ENCODE peak calls at places on chromosomes 4 and X, in nine cellular contexts. Z is RPMI7951, M is NT2/D1, N is AG09309, U is amygdala, G is GM12865, S is DMS79, K is islet precursor cell, Q is NCI-H774. I is an unnamed sample.

GRCh38 chrX:120310861-120311631 is at the start of gene TMEM255A:
- DNase-seq in M (peak), G (no peak), Z (no peak), S (no peak), N (no peak), Q (no peak), K (peak), U (peak), I (no peak)

GRCh38 chr4:127997534-127998388 is 32.6 kb downstream of the ABHD18 start:
- DNase-seq in S (no peak), Z (peak), K (no peak), G (peak), U (no peak), Q (no peak), M (no peak), N (peak), I (peak)

GRCh38 chr4:47374477-47374876 is 89.0 kb downstream of the COMMD8 start:
- DNase-seq in Z (no peak), K (no peak), M (no peak), U (no peak), G (no peak), Q (no peak), S (no peak), N (peak), I (no peak)

GRCh38 chrX:121333942-121334341 is 286.5 kb downstream of the GLUD2 start:
- DNase-seq in U (no peak), N (no peak), Z (no peak), M (no peak), Q (no peak), S (no peak), K (no peak), G (no peak), I (no peak)

GRCh38 chr4:73450398-73451004 is 14.5 kb downstream of the AFP start:
- DNase-seq in M (no peak), Q (no peak), S (peak), N (peak), G (no peak), Z (peak), K (peak), U (no peak), I (no peak)

GRCh38 chr4:22897520-22898108 is 204.9 kb downstream of the GBA3 start:
- DNase-seq in G (peak), Q (peak), M (peak), N (no peak), Z (peak), S (no peak), K (peak), U (no peak), I (peak)

GRCh38 chrX:54292755-54293154 is 65.1 kb downstream of the WNK3 start:
- DNase-seq in U (no peak), S (no peak), K (no peak), Q (no peak), G (no peak), N (no peak), Z (no peak), M (no peak), I (no peak)

GRCh38 chr4:24235609-24236008 is 345.8 kb upstream of the PPARGC1A start:
- DNase-seq in S (no peak), Q (no peak), Z (no peak), G (no peak), U (no peak), N (no peak), M (no peak), K (no peak), I (no peak)

GRCh38 chr4:3879681-3880594 is 113.8 kb downstream of the ADRA2C start:
- DNase-seq in G (no peak), Q (no peak), Z (no peak), S (no peak), N (no peak), U (no peak), K (peak), M (no peak), I (peak)

GRCh38 chr4:37467223-37467622 is 219.0 kb downstream of the RELL1 start:
- DNase-seq in M (no peak), G (no peak), S (no peak), Z (no peak), N (no peak), Q (no peak), K (no peak), U (no peak), I (no peak)

GRCh38 chrX:15471016-15471415 is 22.1 kb downstream of the PIR start:
- DNase-seq in G (peak), K (peak), U (peak), Z (peak), Q (peak), N (no peak), S (no peak), M (peak), I (peak)

GRCh38 chr4:55742655-55743191 is 76.9 kb upstream of the EXOC1L start:
- DNase-seq in K (no peak), U (peak), M (no peak), N (no peak), G (no peak), S (no peak), Z (peak), Q (no peak), I (no peak)

GRCh38 chrX:130082244-130083106 is 27.8 kb downstream of the ELF4 start:
- DNase-seq in K (no peak), M (no peak), Q (no peak), Z (no peak), G (peak), N (no peak), U (no peak), S (no peak), I (peak)

GRCh38 chr4:184402239-184402638 is 72.1 kb downstream of the IRF2 start:
- DNase-seq in Z (no peak), U (no peak), M (no peak), K (no peak), G (no peak), N (no peak), Q (no peak), S (no peak), I (no peak)

GRCh38 chrX:17192111-17192510 is 182.9 kb upstream of the NHS start:
- DNase-seq in Q (no peak), S (no peak), G (no peak), N (no peak), Z (peak), M (no peak), U (no peak), K (no peak), I (no peak)

GRCh38 chr4:152540293-152540674 is 4.4 kb upstream of the FBXW7 start:
- DNase-seq in S (no peak), M (no peak), Z (no peak), U (no peak), Q (no peak), K (peak), N (no peak), G (peak), I (peak)

GRCh38 chrX:26470946-26471345 is 255.0 kb downstream of the MAGEB5 start:
- DNase-seq in N (no peak), S (no peak), K (no peak), Q (no peak), M (no peak), U (no peak), G (no peak), Z (no peak), I (no peak)

GRCh38 chr4:72031868-72032619 is at the start of gene NPFFR2:
- DNase-seq in M (peak), U (no peak), N (no peak), S (no peak), G (no peak), Q (peak), Z (no peak), K (peak), I (no peak)

GRCh38 chrX:386768-387575 is at the start of gene PPP2R3B:
- DNase-seq in S (no peak), N (peak), Q (no peak), Z (peak), G (peak), K (peak), M (peak), U (no peak), I (peak)

GRCh38 chr4:168021666-168022065 is 70.7 kb upstream of the ANXA10 start:
- DNase-seq in Q (no peak), G (no peak), N (no peak), M (no peak), K (no peak), Z (no peak), U (no peak), S (no peak), I (no peak)

GRCh38 chr4:125101706-125102105 is 213.0 kb upstream of the FAT4 start:
- DNase-seq in U (no peak), Z (no peak), G (no peak), S (no peak), M (no peak), N (no peak), Q (no peak), K (no peak), I (no peak)

GRCh38 chrX:148049441-148049840 is 68.3 kb downstream of the FMR1NB start:
- DNase-seq in G (peak), U (no peak), S (no peak), Q (peak), Z (peak), K (no peak), N (no peak), M (peak), I (peak)

GRCh38 chr4:177191586-177191985 is 118.1 kb upstream of the NEIL3 start:
- DNase-seq in M (no peak), Q (no peak), K (no peak), Z (no peak), S (no peak), U (no peak), N (no peak), G (no peak), I (no peak)

GRCh38 chr4:93687304-93687703 is 141.2 kb upstream of the ATOH1 start:
- DNase-seq in Q (no peak), Z (no peak), K (no peak), N (no peak), S (no peak), M (no peak), G (no peak), U (no peak), I (no peak)

GRCh38 chr4:138235419-138235952 is 6.7 kb downstream of the SLC7A11 start:
- DNase-seq in S (no peak), K (no peak), U (no peak), N (peak), G (no peak), Z (peak), M (no peak), Q (no peak), I (no peak)

GRCh38 chr4:150385606-150386005 is 196.3 kb upstream of the MAB21L2 start:
- DNase-seq in G (no peak), M (no peak), U (no peak), K (peak), S (peak), N (peak), Z (peak), Q (no peak), I (no peak)

GRCh38 chr4:153205757-153206156 is 1.5 kb downstream of the TRIM2 start:
- DNase-seq in K (peak), G (no peak), M (no peak), N (no peak), S (no peak), Z (peak), U (no peak), Q (no peak), I (no peak)

GRCh38 chrX:47523297-47523696 is 37.7 kb upstream of the ARAF start:
- DNase-seq in N (no peak), S (peak), G (peak), Z (peak), K (peak), M (peak), Q (peak), U (peak), I (peak)

GRCh38 chrX:2974946-2975345 is 31.4 kb upstream of the ARSH start:
- DNase-seq in Q (no peak), U (no peak), Z (peak), K (no peak), M (no peak), N (no peak), G (no peak), S (no peak), I (no peak)

GRCh38 chrX:71870337-71871098 is 40.1 kb upstream of the NHSL2 start:
- DNase-seq in S (no peak), K (peak), N (no peak), G (peak), Z (peak), Q (no peak), M (peak), U (no peak), I (no peak)

GRCh38 chrX:118459494-118459893 is 36.1 kb upstream of the DOCK11 start:
- DNase-seq in K (no peak), Q (peak), M (no peak), G (peak), S (no peak), N (peak), U (no peak), Z (peak), I (peak)

I was measured in GM13977.